ENCODE peak calls at places on chromosomes 2 and 18, in four cellular contexts. V is MM.1S, K is GM23248, T is PC-9. E is an unnamed sample.

GRCh38 chr2:116719841-116720240 is 1094.7 kb upstream of the DDX18 start:
- DNase-seq in V (no peak), K (no peak), T (no peak), E (no peak)

GRCh38 chr18:56576826-56577573 is 61.4 kb downstream of the TXNL1 start:
- DNase-seq in V (no peak), K (no peak), T (no peak), E (no peak)

GRCh38 chr2:216029416-216030129 is 16.2 kb upstream of the MREG start:
- DNase-seq in V (no peak), K (peak; percentile 59), T (no peak), E (no peak)

GRCh38 chr2:66446178-66446860 is 11.4 kb downstream of the MEIS1 start:
- DNase-seq in V (no peak), K (peak; percentile 72), T (no peak), E (peak; percentile 76)

GRCh38 chr2:152134488-152135280 is 35.8 kb upstream of the CACNB4 start:
- DNase-seq in V (peak; percentile 37), K (peak; percentile 53), T (no peak), E (no peak)

GRCh38 chr18:23629444-23629946 is 33.2 kb downstream of the ANKRD29 start:
- DNase-seq in V (peak; percentile 49), K (no peak), T (no peak), E (no peak)

GRCh38 chr2:158825021-158825420 is 29.9 kb downstream of the DAPL1 start:
- DNase-seq in V (no peak), K (no peak), T (no peak), E (no peak)

GRCh38 chr18:57898506-57899124 is 95.5 kb upstream of the ATP8B1 start:
- DNase-seq in V (no peak), K (peak; percentile 87), T (no peak), E (no peak)

GRCh38 chr2:72132981-72133720 is 14.5 kb downstream of the CYP26B1 start:
- DNase-seq in V (no peak), K (no peak), T (no peak), E (no peak)

GRCh38 chr2:208047840-208048239 is 22.5 kb upstream of the PLEKHM3 start:
- DNase-seq in V (no peak), K (no peak), T (no peak), E (peak; percentile 17)

GRCh38 chr18:42425025-42425424 is 470.0 kb downstream of the PIK3C3 start:
- DNase-seq in V (no peak), K (no peak), T (no peak), E (no peak)

GRCh38 chr2:232927793-232928563 is 57.9 kb downstream of the SNORC start:
- DNase-seq in V (no peak), K (peak; percentile 26), T (peak; percentile 37), E (peak; percentile 90)

GRCh38 chr2:169360984-169361705 is 1.2 kb downstream of the LRP2 start:
- DNase-seq in V (no peak), K (peak; percentile 2), T (no peak), E (peak; percentile 93)

GRCh38 chr18:13308369-13308768 is 89.8 kb downstream of the LDLRAD4 start:
- DNase-seq in V (no peak), K (no peak), T (no peak), E (no peak)

GRCh38 chr18:24530630-24531111 is 70.2 kb downstream of the HRH4 start:
- DNase-seq in V (no peak), K (peak; percentile 78), T (no peak), E (no peak)

GRCh38 chr2:231685349-231686191 is 22.8 kb upstream of the PTMA start:
- DNase-seq in V (no peak), K (no peak), T (no peak), E (peak; percentile 62)

GRCh38 chr18:13710460-13710859 is 15.9 kb downstream of the FAM210A start:
- DNase-seq in V (no peak), K (peak; percentile 18), T (peak; percentile 81), E (no peak)

GRCh38 chr2:190679813-190680591 is 31.1 kb downstream of the NAB1 start:
- DNase-seq in V (peak; percentile 44), K (peak; percentile 38), T (peak; percentile 18), E (peak; percentile 76)

GRCh38 chr2:74496997-74497776 is 2.2 kb downstream of the LBX2 start:
- DNase-seq in V (no peak), K (no peak), T (no peak), E (no peak)

GRCh38 chr2:98839292-98839691 is 96.7 kb downstream of the CRACDL start:
- DNase-seq in V (no peak), K (peak; percentile 65), T (no peak), E (no peak)

GRCh38 chr2:176115883-176116813 is at the start of gene HOXD10:
- DNase-seq in V (no peak), K (peak; percentile 92), T (no peak), E (peak; percentile 65)

GRCh38 chr2:96993367-96993766 is 7.0 kb upstream of the FAM178B start:
- DNase-seq in V (no peak), K (no peak), T (no peak), E (no peak)

GRCh38 chr2:71534201-71534600 is 80.8 kb downstream of the DYSF start:
- DNase-seq in V (no peak), K (no peak), T (no peak), E (no peak)

GRCh38 chr2:157761520-157761919 is 114.6 kb downstream of the ACVR1 start:
- DNase-seq in V (no peak), K (peak; percentile 40), T (no peak), E (no peak)

GRCh38 chr2:25161055-25161781 is 7.2 kb downstream of the POMC start:
- DNase-seq in V (peak; percentile 27), K (peak; percentile 68), T (no peak), E (no peak)

GRCh38 chr18:13218376-13219011 is at the start of gene LDLRAD4:
- DNase-seq in V (no peak), K (peak; percentile 27), T (no peak), E (peak; percentile 58)

GRCh38 chr18:48851563-48851962 is 99.2 kb downstream of the SMAD7 start:
- DNase-seq in V (no peak), K (no peak), T (no peak), E (no peak)

GRCh38 chr18:79402977-79403722 is 7.4 kb downstream of the NFATC1 start:
- DNase-seq in V (no peak), K (peak; percentile 86), T (peak; percentile 43), E (no peak)

GRCh38 chr2:163553601-163554000 is 182.2 kb downstream of the FIGN start:
- DNase-seq in V (no peak), K (no peak), T (no peak), E (no peak)

GRCh38 chr2:9258953-9259399 is 52.4 kb downstream of the ASAP2 start:
- DNase-seq in V (no peak), K (peak; percentile 34), T (no peak), E (no peak)

GRCh38 chr2:217707116-217707742 is 295.6 kb downstream of the TNS1 start:
- DNase-seq in V (no peak), K (peak; percentile 83), T (peak; percentile 69), E (no peak)

GRCh38 chr2:127594116-127594591 is 51.8 kb upstream of the GPR17 start:
- DNase-seq in V (no peak), K (no peak), T (no peak), E (no peak)

DNA sequence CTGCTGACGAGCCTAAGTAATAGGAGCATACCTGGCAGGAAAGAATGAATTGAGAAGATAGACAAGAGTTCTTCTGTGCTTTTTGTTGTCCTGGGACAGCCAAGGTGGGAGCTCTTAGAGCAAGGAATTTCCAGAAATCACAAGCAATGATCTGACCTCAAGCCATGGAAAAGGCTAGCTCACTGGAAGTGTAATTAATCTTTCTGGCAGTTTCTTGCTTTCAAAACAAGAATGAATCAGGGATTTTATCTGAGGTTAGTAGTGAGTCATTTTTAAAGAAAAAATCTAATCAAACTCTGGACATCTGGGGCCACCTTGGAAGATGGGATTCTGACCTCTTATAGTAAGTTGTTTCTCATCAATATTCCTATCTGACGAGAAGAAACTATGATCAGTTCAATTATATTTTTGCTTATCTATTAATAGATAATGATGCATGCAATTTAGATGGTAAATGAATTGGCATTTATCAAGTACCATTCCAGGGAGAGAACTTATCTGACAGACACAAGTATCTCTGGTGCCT is 98.0 kb downstream of the ADCYAP1 start:
- DNase-seq in V (no peak), K (peak; percentile 23), T (no peak), E (no peak)
- H3K4me2 ChIP-seq in V (no peak overlapping the region), K (no peak overlapping the region), T (peak overlapping the region; percentile 27), E (no peak overlapping the region)

GRCh38 chr18:75131455-75132000 is 77.4 kb downstream of the PTGR3 start:
- DNase-seq in V (no peak), K (peak; percentile 7), T (no peak), E (no peak)
- TF ChIP-seq EZH2 in V (no peak), K (no peak), T (no peak), E (no peak)

GRCh38 chr2:165568361-165568760 is 98.9 kb downstream of the CSRNP3 start:
- DNase-seq in V (no peak), K (no peak), T (no peak), E (peak; percentile 15)

GRCh38 chr2:165562235-165562634 is 92.7 kb downstream of the CSRNP3 start:
- DNase-seq in V (no peak), K (no peak), T (no peak), E (no peak)

GRCh38 chr2:165560377-165560988 is 91.0 kb downstream of the CSRNP3 start:
- DNase-seq in V (no peak), K (no peak), T (no peak), E (no peak)

GRCh38 chr2:165558832-165559231 is 89.3 kb downstream of the CSRNP3 start:
- DNase-seq in V (no peak), K (no peak), T (no peak), E (no peak)

DNA sequence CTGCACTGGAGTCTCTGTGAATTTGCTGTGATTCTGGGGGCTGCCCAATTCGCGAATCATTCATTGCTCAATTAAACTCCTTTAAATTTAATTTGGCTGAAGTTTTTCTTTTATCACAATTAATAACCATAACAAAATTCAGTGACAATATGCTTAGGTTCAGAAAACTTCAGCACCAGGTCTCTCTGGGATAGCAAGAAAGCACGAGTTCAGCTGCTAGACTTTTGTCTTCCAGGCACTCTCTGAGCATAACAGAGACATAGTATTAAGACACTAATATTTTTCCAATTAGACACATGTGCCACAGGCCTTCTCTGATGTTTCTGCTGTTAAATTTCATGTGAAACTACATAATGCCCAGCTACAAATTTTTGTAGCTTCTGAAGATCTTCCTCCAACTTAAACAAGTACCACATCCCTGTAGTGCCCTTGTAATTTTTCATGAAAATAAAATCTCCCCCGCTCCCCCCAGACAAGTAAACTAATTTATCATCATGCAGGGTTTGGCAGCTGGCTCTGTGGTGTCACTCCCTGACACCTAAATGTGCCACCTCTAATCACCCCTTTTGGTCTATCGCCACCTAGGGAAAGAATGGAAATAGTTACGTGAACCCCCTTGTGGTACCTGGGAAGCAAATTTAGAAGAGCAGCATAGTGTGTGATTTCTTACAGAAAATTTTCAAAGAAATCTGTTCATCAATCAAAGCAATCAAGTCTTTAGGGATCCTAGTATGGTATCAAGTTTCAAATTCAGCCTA is 94.1 kb downstream of the CSRNP3 start:
- DNase-seq in V (peak; percentile 29), K (no peak), T (no peak), E (peak; percentile 29)
- H3F3A ChIP-seq in V (no peaks in the 10 kb centered on the region), K (no peaks in the 10 kb centered on the region), T (no peaks in the 10 kb centered on the region), E (peaks cover 6% of the 10 kb centered on the region)

GRCh38 chr2:111670776-111671175 is 213.2 kb downstream of the ANAPC1 start:
- DNase-seq in V (peak; percentile 73), K (no peak), T (no peak), E (no peak)
- H3K4me2 ChIP-seq in V (peak overlapping the region; percentile 30), K (no peak overlapping the region), T (no peak overlapping the region), E (no peak overlapping the region)